ENCODE peak calls at places on chromosome 11, in five cellular contexts. O is HCT116, Y is H1, Z is SK-N-SH, P is HepG2. L is an unnamed sample.

GRCh38 chr11:126405906-126406305 is 50.4 kb downstream of the ST3GAL4 start:
- DNase-seq in Z (no peak), O (peak; percentile 42), P (no peak), Y (no peak), L (peak; percentile 89)

GRCh38 chr11:61174275-61174674 is 13.0 kb upstream of the VPS37C start:
- DNase-seq in Z (no peak), O (no peak), P (no peak), Y (no peak), L (no peak)

GRCh38 chr11:34863048-34863447 is 53.1 kb downstream of the APIP start:
- DNase-seq in Z (no peak), O (no peak), P (no peak), Y (no peak), L (peak; percentile 11)

GRCh38 chr11:44327730-44328691 is 18.1 kb upstream of the ALX4 start:
- DNase-seq in P (no peak), Y (no peak), O (no peak), Z (no peak), L (no peak)

GRCh38 chr11:76388408-76388807 is 7.3 kb downstream of the GVQW3 start:
- DNase-seq in Z (peak; percentile 53), O (no peak), Y (no peak), P (no peak), L (no peak)

GRCh38 chr11:35823742-35824298 is 120.0 kb upstream of the LDLRAD3 start:
- DNase-seq in O (no peak), Y (no peak), Z (no peak), P (no peak), L (no peak)

GRCh38 chr11:10204021-10204420 is 90.0 kb downstream of the SBF2 start:
- DNase-seq in P (no peak), O (no peak), Y (no peak), Z (no peak), L (no peak)

GRCh38 chr11:130652671-130653335 is 204.4 kb downstream of the ADAMTS15 start:
- DNase-seq in O (no peak), Y (peak; percentile 11), Z (no peak), P (no peak), L (no peak)

GRCh38 chr11:86486261-86487030 is 111.8 kb downstream of the CCDC81 start:
- DNase-seq in Z (no peak), P (no peak), O (no peak), Y (no peak), L (no peak)

GRCh38 chr11:1548221-1549070 is 23.6 kb downstream of the DUSP8 start:
- DNase-seq in P (no peak), O (peak; percentile 62), Y (peak; percentile 81), Z (peak; percentile 76), L (peak; percentile 84)

GRCh38 chr11:1547467-1548098 is 24.5 kb downstream of the DUSP8 start:
- DNase-seq in O (no peak), Z (no peak), Y (peak; percentile 67), P (no peak), L (no peak)

GRCh38 chr11:1546077-1546535 is 26.0 kb downstream of the DUSP8 start:
- DNase-seq in O (no peak), P (no peak), Z (no peak), Y (peak; percentile 74), L (no peak)

GRCh38 chr11:1545432-1545831 is 26.6 kb downstream of the DUSP8 start:
- DNase-seq in P (no peak), O (no peak), Z (no peak), Y (no peak), L (no peak)

GRCh38 chr11:1546536-1547466 is 25.3 kb downstream of the DUSP8 start:
- DNase-seq in P (no peak), Y (peak; percentile 86), Z (peak; percentile 97), O (no peak), L (peak; percentile 80)
- TF ChIP-seq JUND in P (no peak), Y (no peak), Z (no peak), O (no peak), L (no peak)

GRCh38 chr11:70270104-70270876 is at the start of gene PPFIA1:
- DNase-seq in O (peak; percentile 91), P (peak; percentile 90), Y (peak; percentile 98), Z (peak; percentile 100), L (peak; percentile 99)
- TF ChIP-seq JUND in O (no peak), P (no peak), Y (no peak), Z (no peak), L (no peak)

GRCh38 chr11:73030130-73030529 is 112.0 kb downstream of the FCHSD2 start:
- DNase-seq in P (no peak), Y (no peak), Z (no peak), O (no peak), L (no peak)

GRCh38 chr11:73034330-73034729 is 107.8 kb downstream of the FCHSD2 start:
- DNase-seq in Y (no peak), O (no peak), Z (no peak), P (no peak), L (no peak)

GRCh38 chr11:73040046-73040445 is 102.1 kb downstream of the FCHSD2 start:
- DNase-seq in O (no peak), P (no peak), Y (no peak), Z (no peak), L (no peak)

GRCh38 chr11:73029408-73029807 is 112.7 kb downstream of the FCHSD2 start:
- DNase-seq in O (no peak), P (no peak), Y (no peak), Z (peak; percentile 78), L (no peak)

GRCh38 chr11:73034777-73035176 is 107.3 kb downstream of the FCHSD2 start:
- DNase-seq in O (no peak), Z (no peak), P (no peak), Y (no peak), L (no peak)
- TF ChIP-seq JUND in O (no peak), Z (no peak), P (no peak), Y (no peak), L (no peak)

GRCh38 chr11:68096962-68097361 is 24.2 kb downstream of the CHKA start:
- DNase-seq in O (no peak), Y (no peak), Z (no peak), P (no peak), L (no peak)

GRCh38 chr11:68093565-68093964 is 27.6 kb downstream of the CHKA start:
- DNase-seq in Y (no peak), P (no peak), Z (no peak), O (no peak), L (no peak)

GRCh38 chr11:68099474-68100405 is 21.4 kb downstream of the CHKA start:
- DNase-seq in P (peak; percentile 99), Y (no peak), Z (peak; percentile 57), O (no peak), L (no peak)

GRCh38 chr11:68099057-68099456 is 22.1 kb downstream of the CHKA start:
- DNase-seq in O (no peak), Y (no peak), P (no peak), Z (no peak), L (no peak)
- TF ChIP-seq JUND in O (no peak), Y (no peak), P (no peak), Z (no peak), L (no peak)

GRCh38 chr11:132771746-132772145 is 760.6 kb downstream of the OPCML start:
- DNase-seq in O (no peak), Y (no peak), P (no peak), Z (no peak), L (no peak)
- TF ChIP-seq JUND in O (no peak), Y (no peak), P (no peak), Z (no peak), L (no peak)

GRCh38 chr11:72707032-72707431 is 32.8 kb upstream of the PDE2A start:
- DNase-seq in Y (no peak), Z (no peak), P (no peak), O (no peak), L (no peak)
- TF ChIP-seq JUND in Y (no peak), Z (no peak), P (no peak), O (no peak), L (no peak)

DNA sequence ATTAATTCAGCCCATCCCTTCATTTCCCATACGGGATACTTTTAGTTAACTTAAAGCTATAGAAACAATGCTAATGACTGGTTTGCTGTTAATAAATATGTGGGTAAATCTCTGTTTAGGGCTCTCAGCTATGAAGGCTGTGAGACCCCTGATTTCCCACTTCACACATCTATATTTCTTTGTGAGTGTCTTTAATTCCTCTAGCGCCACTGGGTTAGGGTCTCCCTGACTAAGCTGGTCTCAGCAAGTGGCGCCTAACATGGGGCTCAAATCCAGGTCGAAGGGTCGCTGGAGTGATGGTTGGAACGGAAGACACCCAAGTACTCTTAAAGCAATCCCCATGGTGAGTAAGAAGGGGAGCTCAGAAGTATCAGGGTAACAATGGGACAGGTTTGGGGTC is 14.4 kb upstream of the OOSP1 start:
- DNase-seq in Z (no peak), O (no peak), Y (peak; percentile 49), P (no peak), L (peak; percentile 5)
- TF ChIP-seq JUND in Z (no peak), O (no peak), Y (no peak), P (no peak), L (no peak)

GRCh38 chr11:97290444-97291041 is 900.7 kb downstream of the JRKL start:
- DNase-seq in Y (no peak), P (no peak), Z (no peak), O (no peak), L (no peak)
- TF ChIP-seq JUND in Y (no peak), P (no peak), Z (no peak), O (no peak), L (no peak)

GRCh38 chr11:20015101-20015500 is 145.2 kb downstream of the DBX1 start:
- DNase-seq in Z (no peak), O (no peak), Y (no peak), P (no peak), L (no peak)
- TF ChIP-seq JUND in Z (no peak), O (no peak), Y (no peak), P (no peak), L (no peak)

GRCh38 chr11:17734986-17735822 is 623 bp downstream of the KCNC1 start:
- DNase-seq in O (no peak), P (peak; percentile 33), Z (peak; percentile 86), Y (peak; percentile 84), L (peak; percentile 81)

GRCh38 chr11:17733261-17733660 is 1.3 kb upstream of the KCNC1 start:
- DNase-seq in O (no peak), Y (no peak), P (no peak), Z (no peak), L (no peak)

GRCh38 chr11:17730137-17730536 is 4.4 kb upstream of the KCNC1 start:
- DNase-seq in Y (no peak), O (no peak), Z (no peak), P (no peak), L (no peak)

GRCh38 chr11:17734418-17734911 is at the start of gene KCNC1:
- DNase-seq in Y (peak; percentile 72), Z (peak; percentile 93), O (no peak), P (no peak), L (peak; percentile 62)

GRCh38 chr11:17730608-17731462 is 3.7 kb upstream of the KCNC1 start:
- DNase-seq in P (peak; percentile 64), Y (peak; percentile 95), O (peak; percentile 75), Z (peak; percentile 89), L (peak; percentile 87)
- TF ChIP-seq JUND in P (no peak), Y (no peak), O (no peak), Z (no peak), L (no peak)

L was measured in T47D.